ENCODE peak calls at places on chromosomes 3 and 15, in ten cellular contexts. D is RWPE2, B is AG10803, C is GM23338, S is neural progenitor cell, X is HFF-Myc, P is cardiac fibroblast, K is upper lobe of right lung, N is fibroblast of mammary gland, E is H7. A is an unnamed sample.

GRCh38 chr3:72490688-72491430 is 357.4 kb downstream of the SHQ1 start:
- DNase-seq in D (no peak), B (no peak), C (peak; percentile 63), S (peak; percentile 39), X (no peak), P (no peak), K (no peak), N (no peak), E (peak; percentile 44), A (no peak)

GRCh38 chr3:187518616-187519015 is 150.4 kb downstream of the RTP4 start:
- DNase-seq in D (no peak), B (no peak), C (no peak), S (no peak), X (no peak), P (no peak), K (no peak), N (no peak), E (no peak), A (no peak)

GRCh38 chr15:59237119-59237853 is 30.6 kb downstream of the LDHAL6B start:
- DNase-seq in D (no peak), B (no peak), C (no peak), S (no peak), X (no peak), P (no peak), K (no peak), N (no peak), E (no peak), A (no peak)

GRCh38 chr15:63948436-63948835 is 97.8 kb downstream of the DAPK2 start:
- DNase-seq in D (no peak), B (no peak), C (no peak), S (no peak), X (no peak), P (no peak), K (no peak), N (no peak), E (no peak), A (no peak)

GRCh38 chr15:51203797-51204196 is 109.1 kb upstream of the TNFAIP8L3 start:
- DNase-seq in D (no peak), B (peak; percentile 95), C (no peak), S (no peak), X (no peak), P (peak; percentile 29), K (no peak), N (peak; percentile 99), E (no peak), A (no peak)

GRCh38 chr15:68143785-68144184 is 61.3 kb downstream of the CALML4 start:
- DNase-seq in D (no peak), B (no peak), C (no peak), S (no peak), X (no peak), P (no peak), K (no peak), N (no peak), E (no peak), A (no peak)

GRCh38 chr15:40487816-40488682 is 17.3 kb downstream of the CHST14 start:
- DNase-seq in D (no peak), B (no peak), C (peak; percentile 26), S (no peak), X (no peak), P (no peak), K (no peak), N (no peak), E (no peak), A (no peak)

GRCh38 chr3:45126730-45127129 is 19.4 kb downstream of the CDCP1 start:
- DNase-seq in D (no peak), B (no peak), C (no peak), S (no peak), X (no peak), P (no peak), K (no peak), N (no peak), E (no peak), A (no peak)

GRCh38 chr15:85164841-85165466 is 183.3 kb downstream of the PDE8A start:
- DNase-seq in D (no peak), B (no peak), C (peak; percentile 56), S (no peak), X (no peak), P (no peak), K (no peak), N (no peak), E (no peak), A (peak; percentile 61)

GRCh38 chr15:85172846-85173490 is 191.3 kb downstream of the PDE8A start:
- DNase-seq in D (no peak), B (no peak), C (no peak), S (no peak), X (no peak), P (no peak), K (no peak), N (peak; percentile 41), E (no peak), A (no peak)

GRCh38 chr15:85171736-85172135 is 190.1 kb downstream of the PDE8A start:
- DNase-seq in D (no peak), B (no peak), C (no peak), S (no peak), X (no peak), P (no peak), K (no peak), N (no peak), E (no peak), A (no peak)

GRCh38 chr15:85167568-85167967 is 185.9 kb downstream of the PDE8A start:
- DNase-seq in D (no peak), B (no peak), C (no peak), S (no peak), X (no peak), P (no peak), K (no peak), N (no peak), E (no peak), A (no peak)

GRCh38 chr15:85168642-85169173 is 187.1 kb downstream of the PDE8A start:
- DNase-seq in D (no peak), B (no peak), C (peak; percentile 95), S (peak; percentile 62), X (no peak), P (peak; percentile 13), K (peak; percentile 83), N (peak; percentile 8), E (peak; percentile 89), A (peak; percentile 51)
- H3K4me3 ChIP-seq in D (peak overlapping the region; percentile 32), B (no peak overlapping the region), C (peak overlapping the region; percentile 54), S (peak overlapping the region; percentile 54), X (no peak overlapping the region), P (no peak overlapping the region), K (peak overlapping the region; percentile 32), N (no peak overlapping the region), E (peak overlapping the region; percentile 35), A (peak overlapping the region; percentile 20)

GRCh38 chr3:16300282-16300681 is 35.3 kb downstream of the OXNAD1 start:
- DNase-seq in D (no peak), B (no peak), C (no peak), S (no peak), X (no peak), P (no peak), K (no peak), N (no peak), E (no peak), A (no peak)
- H3K4me3 ChIP-seq in D (no peak overlapping the region), B (no peak overlapping the region), C (no peak overlapping the region), S (no peak overlapping the region), X (no peak overlapping the region), P (no peak overlapping the region), K (no peak overlapping the region), N (no peak overlapping the region), E (no peak overlapping the region), A (no peak overlapping the region)

DNA sequence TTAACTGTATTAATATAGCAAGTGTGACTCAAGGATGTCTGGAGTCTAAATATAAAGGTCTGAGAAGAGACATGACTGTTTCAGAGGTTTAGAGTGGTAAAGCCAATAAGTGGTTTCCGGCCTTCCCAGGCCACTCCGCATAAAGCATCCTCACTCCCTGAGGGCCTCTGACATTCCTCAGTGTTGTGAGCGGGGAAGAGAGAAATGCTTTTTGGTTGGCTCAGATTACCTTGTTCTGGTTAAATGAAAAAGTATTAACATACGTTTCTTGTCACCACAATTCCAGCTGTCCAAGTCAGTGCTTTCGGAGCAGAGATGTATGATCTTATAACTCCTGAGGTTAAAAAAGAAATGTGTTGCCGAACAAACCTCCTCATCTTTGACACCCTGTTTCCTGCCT is 103.8 kb downstream of the RBMS3 start:
- DNase-seq in D (no peak), B (peak; percentile 88), C (peak; percentile 33), S (peak; percentile 8), X (peak; percentile 73), P (peak; percentile 79), K (no peak), N (peak; percentile 80), E (no peak), A (no peak)
- H3K4me3 ChIP-seq in D (no peak overlapping the region), B (no peak overlapping the region), C (no peak overlapping the region), S (no peak overlapping the region), X (no peak overlapping the region), P (no peak overlapping the region), K (no peak overlapping the region), N (no peak overlapping the region), E (no peak overlapping the region), A (no peak overlapping the region)

DNA sequence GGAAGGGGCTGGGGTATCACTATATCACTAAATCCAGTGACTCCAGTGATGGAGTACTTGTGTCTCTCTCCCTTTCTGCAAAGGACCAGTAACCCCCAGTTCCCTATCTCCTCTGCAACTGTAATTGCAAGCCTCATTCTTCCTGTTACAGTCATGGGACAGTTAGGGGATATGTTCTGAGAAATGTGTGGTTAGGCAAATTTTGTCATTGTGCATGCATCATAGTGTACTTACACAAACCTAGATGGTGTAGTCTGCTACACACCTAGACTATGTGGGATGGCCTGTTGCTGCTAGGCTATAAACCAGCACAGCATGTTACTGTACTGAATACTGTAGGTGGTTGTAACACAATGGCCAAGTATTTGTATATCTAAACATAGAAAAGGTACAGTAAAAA is 2.2 kb downstream of the VPS8 start:
- DNase-seq in D (no peak), B (no peak), C (no peak), S (no peak), X (no peak), P (no peak), K (no peak), N (peak; percentile 34), E (no peak), A (no peak)
- H3K4me3 ChIP-seq in D (no peak overlapping the region), B (no peak overlapping the region), C (no peak overlapping the region), S (no peak overlapping the region), X (no peak overlapping the region), P (no peak overlapping the region), K (no peak overlapping the region), N (no peak overlapping the region), E (no peak overlapping the region), A (no peak overlapping the region)

DNA sequence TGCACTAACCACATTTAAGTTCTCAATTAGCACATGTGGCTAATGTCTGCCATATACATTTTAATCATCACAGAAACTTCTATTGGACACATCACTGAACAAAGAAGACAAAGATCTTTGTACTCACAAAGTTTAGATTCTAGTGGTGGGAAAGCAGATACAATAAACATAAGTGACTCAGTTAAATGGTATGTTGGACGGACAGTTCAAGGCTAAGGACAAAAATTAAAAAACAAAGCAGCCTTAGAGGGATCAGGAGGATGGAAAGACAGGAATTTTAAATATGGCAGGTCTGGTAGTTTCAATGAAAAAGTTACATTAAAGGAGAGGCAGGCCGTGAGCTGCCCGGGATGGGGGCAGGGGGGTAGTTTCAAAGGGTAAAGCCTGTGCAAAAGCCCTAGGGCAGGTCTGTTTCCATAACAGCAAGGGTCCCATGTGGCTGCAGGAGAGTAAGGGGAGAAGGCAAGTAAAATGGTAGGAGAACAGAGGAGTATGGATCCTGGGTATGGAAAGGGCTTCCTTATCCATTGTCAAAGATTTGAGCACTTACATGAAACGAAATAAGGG is 220.7 kb downstream of the FHIT start:
- DNase-seq in D (no peak), B (no peak), C (no peak), S (no peak), X (no peak), P (no peak), K (no peak), N (peak; percentile 6), E (no peak), A (no peak)
- H3K4me3 ChIP-seq in D (no peak overlapping the region), B (no peak overlapping the region), C (no peak overlapping the region), S (no peak overlapping the region), X (no peak overlapping the region), P (no peak overlapping the region), K (no peak overlapping the region), N (no peak overlapping the region), E (no peak overlapping the region), A (no peak overlapping the region)